ENCODE peak calls at places on chromosomes 12 and 14, in five cellular contexts. T is AG04450, P is mesendoderm, F is GM06990, U is KBM-7. A is an unnamed sample.

GRCh38 chr12:6604254-6605029 is 2.7 kb downstream of the CHD4 start:
- DNase-seq in P (no peak), U (no peak), F (no peak), T (no peak), A (no peak)

GRCh38 chr14:61553730-61554641 is 141.3 kb upstream of the HIF1A start:
- DNase-seq in P (no peak), F (no peak), U (no peak), T (peak), A (no peak)

GRCh38 chr12:8677362-8677761 is 14.7 kb upstream of the MFAP5 start:
- DNase-seq in U (no peak), F (no peak), P (no peak), T (no peak), A (no peak)

GRCh38 chr12:112824701-112825100 is 33.2 kb downstream of the RPH3A start:
- DNase-seq in P (peak), F (no peak), U (no peak), T (no peak), A (no peak)

GRCh38 chr12:12286441-12286840 is 19.6 kb upstream of the LRP6 start:
- DNase-seq in F (no peak), P (no peak), T (no peak), U (no peak), A (no peak)

GRCh38 chr14:49594347-49595089 is 4.2 kb upstream of the LRR1 start:
- DNase-seq in P (no peak), T (peak), U (peak), F (no peak), A (no peak)

GRCh38 chr12:6632026-6632978 is 3.5 kb downstream of the LPAR5 start:
- DNase-seq in T (no peak), F (peak), U (peak), P (no peak), A (no peak)

GRCh38 chr12:4353785-4354208 is 25.7 kb downstream of the FGF23 start:
- DNase-seq in F (no peak), U (peak), T (no peak), P (peak), A (no peak)

GRCh38 chr14:84976805-84977204 is 553.1 kb upstream of the FLRT2 start:
- DNase-seq in P (no peak), U (no peak), F (no peak), T (no peak), A (no peak)

GRCh38 chr12:109497675-109498074 is 20.2 kb downstream of the UBE3B start:
- DNase-seq in P (no peak), T (no peak), U (no peak), F (no peak), A (no peak)

GRCh38 chr12:6178981-6179761 is 21.0 kb upstream of the CD9 start:
- DNase-seq in U (no peak), P (peak), T (no peak), F (no peak), A (no peak)

GRCh38 chr12:65822732-65823480 is 1.4 kb upstream of the HMGA2 start:
- DNase-seq in F (no peak), P (peak), U (peak), T (no peak), A (peak)

GRCh38 chr12:68749443-68749842 is 3.5 kb downstream of the SLC35E3 start:
- DNase-seq in P (no peak), U (peak), T (no peak), F (no peak), A (peak)

GRCh38 chr14:97021571-97022171 is 224.5 kb downstream of the VRK1 start:
- DNase-seq in F (no peak), U (no peak), T (no peak), P (peak), A (no peak)

GRCh38 chr12:49230810-49231209 is 34.1 kb upstream of the TUBA1C start:
- DNase-seq in U (peak), T (no peak), F (no peak), P (no peak), A (peak)

A was measured in GF-D8.